ENCODE peak calls at places on chromosomes 6 and 20, in four cellular contexts. D is GM12878, U is SK-N-SH, G is K562. P is an unnamed sample.
A peak's percentile ranks its signal among the peaks of the same experiment; 100 is the strongest.

GRCh38 chr6:166626177-166627038 is 643 bp downstream of the RPS6KA2 start:
- DNase-seq in D (no peak), U (peak; percentile 64), G (no peak), P (peak; percentile 61)

GRCh38 chr6:63573140-63573898 is 1.0 kb downstream of the LOC128125822 start:
- DNase-seq in D (peak; percentile 55), U (peak; percentile 70), G (peak; percentile 85), P (peak; percentile 90)

GRCh38 chr6:37289931-37290330 is 32.0 kb upstream of the TMEM217 start:
- DNase-seq in D (no peak), U (no peak), G (no peak), P (no peak)

GRCh38 chr6:67102743-67103142 is 1395.7 kb upstream of the EYS start:
- DNase-seq in D (no peak), U (no peak), G (no peak), P (no peak)

GRCh38 chr6:85436408-85436807 is 13.5 kb upstream of the NT5E start:
- DNase-seq in D (no peak), U (no peak), G (no peak), P (no peak)

GRCh38 chr20:46361386-46361785 is 45.0 kb downstream of the ELMO2 start:
- DNase-seq in D (no peak), U (no peak), G (no peak), P (no peak)

GRCh38 chr20:35235881-35236280 is 9.4 kb downstream of the MMP24 start:
- DNase-seq in D (no peak), U (no peak), G (no peak), P (no peak)

GRCh38 chr6:5205877-5206840 is 54.6 kb downstream of the LYRM4 start:
- DNase-seq in D (no peak), U (peak; percentile 23), G (peak; percentile 38), P (no peak)

GRCh38 chr20:5928831-5929715 is 21.3 kb downstream of the TRMT6 start:
- DNase-seq in D (no peak), U (no peak), G (no peak), P (no peak)

GRCh38 chr6:4355241-4355640 is 219.9 kb upstream of the ECI2 start:
- DNase-seq in D (no peak), U (no peak), G (peak; percentile 26), P (no peak)

GRCh38 chr6:152185158-152185574 is 377.7 kb downstream of the ESR1 start:
- DNase-seq in D (peak; percentile 32), U (no peak), G (no peak), P (no peak)

GRCh38 chr20:39839406-39840119 is 849.5 kb downstream of the MAFB start:
- DNase-seq in D (no peak), U (no peak), G (no peak), P (no peak)

GRCh38 chr6:16511048-16511660 is 250.1 kb downstream of the ATXN1 start:
- DNase-seq in D (no peak), U (peak; percentile 38), G (peak; percentile 24), P (no peak)

GRCh38 chr20:13261460-13262301 is 40.6 kb downstream of the ISM1 start:
- DNase-seq in D (no peak), U (peak; percentile 55), G (peak; percentile 42), P (peak; percentile 78)

GRCh38 chr6:41757931-41758640 is 10.9 kb upstream of the PGC start:
- DNase-seq in D (no peak), U (no peak), G (no peak), P (no peak)

GRCh38 chr6:97097068-97098047 is 172.8 kb downstream of the KLHL32 start:
- DNase-seq in D (no peak), U (no peak), G (no peak), P (no peak)

GRCh38 chr6:165834613-165835259 is 171.7 kb upstream of the PDE10A start:
- DNase-seq in D (no peak), U (no peak), G (no peak), P (no peak)

GRCh38 chr6:14802761-14803160 is 443.1 kb upstream of the JARID2 start:
- DNase-seq in D (no peak), U (no peak), G (no peak), P (no peak)

GRCh38 chr6:14806101-14806500 is 439.8 kb upstream of the JARID2 start:
- DNase-seq in D (no peak), U (no peak), G (no peak), P (no peak)

GRCh38 chr6:14804001-14804401 is 441.9 kb upstream of the JARID2 start:
- DNase-seq in D (no peak), U (peak; percentile 51), G (no peak), P (no peak)

GRCh38 chr6:14807130-14807529 is 438.7 kb upstream of the JARID2 start:
- DNase-seq in D (no peak), U (no peak), G (peak; percentile 30), P (no peak)

GRCh38 chr6:14804444-14805210 is 441.2 kb upstream of the JARID2 start:
- DNase-seq in D (no peak), U (peak; percentile 71), G (peak; percentile 42), P (no peak)
- TF ChIP-seq CTCF in D (no peak), U (no peak), G (no peak), P (no peak)

DNA sequence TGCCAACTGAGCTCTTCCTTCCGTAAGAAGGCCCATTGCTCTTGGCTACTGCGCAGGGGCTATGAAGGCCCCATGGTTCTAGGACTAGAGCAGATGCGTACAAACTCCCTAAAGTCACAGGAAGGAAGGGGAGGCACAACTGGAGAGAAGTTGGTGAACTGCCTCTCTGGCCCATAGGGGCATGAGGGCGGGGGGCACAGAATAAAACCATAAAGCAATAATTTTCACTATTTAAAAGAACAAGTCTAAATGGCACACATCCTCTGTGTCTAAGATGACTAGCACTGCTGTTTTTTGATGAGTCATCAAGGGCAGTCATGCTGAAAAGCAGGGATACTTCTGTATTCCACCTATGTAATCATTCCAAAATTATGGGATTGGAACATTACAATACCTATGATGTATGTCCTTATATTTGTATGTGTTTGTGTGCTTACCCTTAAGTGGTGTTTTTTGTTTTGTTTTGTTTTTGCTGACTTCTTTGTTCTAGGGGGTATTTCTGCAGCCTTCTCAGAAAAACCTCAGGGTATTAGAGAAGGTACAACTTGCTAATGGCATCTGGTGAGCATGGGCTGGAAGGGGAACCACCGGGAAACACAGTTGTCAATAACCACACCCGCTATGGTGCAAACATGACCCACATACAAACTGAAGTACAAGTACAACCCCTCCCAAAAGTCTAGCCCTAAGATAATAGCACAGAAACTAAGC is 36.9 kb downstream of the B4GALT5 start:
- DNase-seq in D (peak; percentile 82), U (no peak), G (peak; percentile 60), P (no peak)
- TF ChIP-seq USF1 in D (no peak), U (no peak), G (no peak), P (no peak)

DNA sequence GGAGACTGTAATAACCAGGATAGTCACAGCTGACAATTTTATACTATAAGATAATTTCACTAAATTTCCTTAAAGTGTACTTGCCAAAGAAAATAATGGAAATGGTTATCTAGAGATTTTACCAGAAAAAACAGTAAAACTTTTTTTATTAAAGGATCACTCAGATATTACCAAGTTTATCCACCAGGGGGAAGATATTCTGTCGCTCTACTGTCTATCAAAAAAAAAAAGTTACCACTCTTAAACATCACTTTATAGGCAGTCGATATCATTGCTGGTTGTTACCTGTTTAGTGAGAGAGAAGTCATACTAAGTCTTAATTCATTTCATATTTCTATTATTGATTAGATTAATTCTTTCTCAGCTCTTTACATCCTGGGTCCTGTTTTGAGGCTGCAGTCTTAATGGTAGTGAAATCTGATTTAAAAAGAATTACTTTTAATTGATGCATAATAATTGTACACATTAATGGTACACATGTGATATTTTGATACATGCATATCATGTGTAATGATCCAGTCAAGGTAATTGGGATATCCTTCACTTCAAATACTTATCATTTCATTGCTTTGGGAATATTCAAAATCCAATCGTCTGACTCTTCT is 18.9 kb downstream of the L3MBTL3 start:
- DNase-seq in D (no peak), U (peak; percentile 4), G (peak; percentile 19), P (no peak)
- TF ChIP-seq CTCF in D (peak; percentile 31), U (peak; percentile 70), G (peak; percentile 31), P (peak; percentile 35)

DNA sequence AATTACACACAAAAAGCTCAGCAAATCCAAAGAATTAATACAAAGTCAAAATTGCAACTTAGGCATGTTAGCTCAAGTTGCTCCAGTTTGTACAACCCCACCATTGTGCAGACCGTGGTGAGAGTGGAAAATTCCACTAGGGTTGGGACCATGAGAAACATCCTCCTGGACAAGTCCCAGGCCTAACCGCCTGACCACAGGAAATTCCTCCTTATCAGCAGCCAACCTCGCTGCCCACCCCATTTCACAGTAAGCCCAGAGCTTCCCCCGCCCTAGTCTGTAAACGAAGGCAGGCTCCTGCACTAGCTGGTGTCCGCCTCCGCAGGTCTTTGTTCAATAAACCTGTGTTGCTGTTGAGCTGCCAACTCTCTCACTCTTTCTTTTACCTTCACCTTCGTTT is 1023.3 kb downstream of the EYS start:
- DNase-seq in D (no peak), U (no peak), G (peak; percentile 37), P (peak; percentile 14)
- TF ChIP-seq USF1 in D (no peak), U (no peak), G (no peak), P (no peak)

DNA sequence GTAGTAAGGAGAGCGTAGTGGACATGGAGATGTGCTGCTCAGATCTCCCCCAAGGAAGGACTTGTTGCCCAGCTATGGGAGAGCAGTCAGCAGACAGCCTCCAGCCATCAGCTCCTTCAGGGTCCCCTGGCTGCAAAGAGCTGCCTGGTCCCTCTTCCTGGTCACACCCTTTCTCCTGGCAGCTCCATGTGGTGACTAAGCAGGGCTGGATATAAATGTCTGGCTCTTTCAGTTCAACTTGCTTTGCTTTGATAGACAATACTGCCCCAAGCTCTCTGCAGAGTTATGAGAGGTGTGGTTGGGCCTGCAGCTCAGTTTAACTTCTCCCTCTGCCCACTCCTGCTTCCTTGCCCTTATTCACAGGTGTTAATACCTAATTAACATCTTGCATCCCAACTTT is 64.1 kb upstream of the DDR1 start:
- DNase-seq in D (no peak), U (no peak), G (peak; percentile 41), P (no peak)
- TF ChIP-seq CTCF in D (no peak), U (peak; percentile 25), G (no peak), P (no peak)